ENCODE peak calls at places on chromosome 20, in five cellular contexts. Z is H9, H is mesenchymal stem cell, P is mesendoderm, X is IMR-90. C is an unnamed sample. For H3K4me1, the result is how much of the 10 kb centered on the place peaks cover.

GRCh38 chr20:56222945-56223344 is 25.6 kb upstream of the MC3R start:
- DNase-seq in P (no peak), H (no peak), X (no peak), Z (no peak), C (no peak)

GRCh38 chr20:13844296-13844695 is 59.5 kb downstream of the NDUFAF5 start:
- DNase-seq in P (no peak), H (no peak), Z (no peak), X (no peak), C (no peak)

GRCh38 chr20:23141016-23141415 is 54.9 kb upstream of the CD93 start:
- DNase-seq in P (no peak), H (no peak), Z (no peak), X (no peak), C (no peak)

GRCh38 chr20:56515657-56516381 is 8.7 kb upstream of the FAM209A start:
- DNase-seq in P (no peak), H (peak), X (peak), Z (no peak), C (no peak)

GRCh38 chr20:5402903-5403531 is 86.3 kb upstream of the PROKR2 start:
- DNase-seq in X (peak), H (peak), Z (peak), P (peak), C (no peak)

GRCh38 chr20:53691060-53691810 is 97.6 kb upstream of the ZNF217 start:
- DNase-seq in X (peak), P (no peak), H (no peak), Z (no peak), C (no peak)

GRCh38 chr20:53556267-53556897 is 37.3 kb downstream of the ZNF217 start:
- DNase-seq in P (no peak), H (no peak), X (no peak), Z (no peak), C (no peak)

GRCh38 chr20:38878798-38879197 is 47.4 kb upstream of the FAM83D start:
- DNase-seq in H (peak), Z (peak), X (peak), P (peak), C (no peak)

GRCh38 chr20:59185809-59186208 is 22.2 kb downstream of the ZNF831 start:
- DNase-seq in Z (no peak), H (no peak), X (no peak), P (no peak), C (no peak)

GRCh38 chr20:57308451-57309410 is 20.9 kb upstream of the SPO11 start:
- DNase-seq in X (no peak), H (no peak), Z (no peak), P (no peak), C (no peak)

GRCh38 chr20:17627101-17627950 is 54.7 kb downstream of the RRBP1 start:
- DNase-seq in X (no peak), H (no peak), P (no peak), Z (no peak), C (no peak)

GRCh38 chr20:51346686-51347485 is 195.6 kb downstream of the NFATC2 start:
- DNase-seq in P (no peak), X (peak), H (peak), Z (no peak), C (no peak)

GRCh38 chr20:45427236-45428149 is 11.6 kb downstream of the PIGT start:
- DNase-seq in H (no peak), P (no peak), Z (no peak), X (no peak), C (no peak)

GRCh38 chr20:11542645-11543044 is 375.0 kb upstream of the BTBD3 start:
- DNase-seq in X (no peak), H (no peak), P (no peak), Z (no peak), C (no peak)
- H3K4me1 ChIP-seq in X (under half), H (under half), P (under half), Z (under half), C (under half)

GRCh38 chr20:14986656-14987055 is 649.2 kb upstream of the FLRT3 start:
- DNase-seq in H (no peak), Z (no peak), P (no peak), X (no peak), C (no peak)
- H3K4ac ChIP-seq in H (no peak), Z (no peak), P (no peak), X (no peak), C (no peak)

DNA sequence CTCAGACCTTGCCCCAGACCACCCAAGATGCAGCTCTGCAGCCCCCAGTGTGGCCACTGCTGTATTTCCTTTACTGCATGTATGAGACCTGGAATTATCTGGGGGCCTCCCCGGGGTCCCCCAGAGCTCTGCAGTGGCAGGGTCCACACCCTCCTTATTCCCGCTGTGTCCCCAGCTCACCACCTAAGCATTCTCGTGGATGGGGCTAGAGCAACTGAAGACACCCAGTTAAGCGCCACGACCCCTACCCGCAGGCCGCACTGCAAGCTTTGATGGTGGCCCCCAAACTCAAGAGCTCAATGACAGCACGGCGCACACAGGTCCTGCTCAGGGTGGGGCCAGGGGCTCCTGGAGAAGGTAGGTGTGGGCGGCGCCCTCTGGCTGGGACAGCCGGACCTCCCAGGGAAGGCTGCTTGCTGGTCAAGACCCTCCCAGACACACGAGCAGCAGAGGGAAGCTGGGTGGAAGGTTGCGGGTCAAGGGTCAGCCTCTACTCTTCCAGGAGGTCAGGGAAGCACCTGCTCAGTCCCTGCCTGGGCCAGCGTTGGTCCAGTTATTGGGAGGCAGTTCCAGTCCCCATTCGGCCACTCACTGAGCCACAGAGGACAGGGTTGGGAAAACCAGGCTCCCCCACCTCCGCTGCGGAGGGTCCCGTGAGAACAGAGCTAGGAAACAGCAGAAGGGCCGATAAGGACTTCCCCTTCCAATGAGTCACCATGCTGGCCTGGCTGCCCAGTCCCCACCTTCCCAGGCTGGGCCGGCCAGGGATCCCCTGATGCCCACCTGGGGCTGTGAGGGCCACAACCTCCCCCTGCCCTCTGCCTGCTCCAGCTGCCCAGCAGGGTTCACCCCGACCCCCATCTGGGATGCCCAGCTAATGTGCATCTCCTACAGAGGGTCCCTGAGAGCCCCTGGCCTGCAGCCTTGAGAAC is 2.9 kb downstream of the LAMA5 start:
- DNase-seq in H (peak), X (no peak), Z (peak), P (no peak), C (peak)
- H3K4me1 ChIP-seq in H (half or more), X (under half), Z (under half), P (under half), C (under half)

DNA sequence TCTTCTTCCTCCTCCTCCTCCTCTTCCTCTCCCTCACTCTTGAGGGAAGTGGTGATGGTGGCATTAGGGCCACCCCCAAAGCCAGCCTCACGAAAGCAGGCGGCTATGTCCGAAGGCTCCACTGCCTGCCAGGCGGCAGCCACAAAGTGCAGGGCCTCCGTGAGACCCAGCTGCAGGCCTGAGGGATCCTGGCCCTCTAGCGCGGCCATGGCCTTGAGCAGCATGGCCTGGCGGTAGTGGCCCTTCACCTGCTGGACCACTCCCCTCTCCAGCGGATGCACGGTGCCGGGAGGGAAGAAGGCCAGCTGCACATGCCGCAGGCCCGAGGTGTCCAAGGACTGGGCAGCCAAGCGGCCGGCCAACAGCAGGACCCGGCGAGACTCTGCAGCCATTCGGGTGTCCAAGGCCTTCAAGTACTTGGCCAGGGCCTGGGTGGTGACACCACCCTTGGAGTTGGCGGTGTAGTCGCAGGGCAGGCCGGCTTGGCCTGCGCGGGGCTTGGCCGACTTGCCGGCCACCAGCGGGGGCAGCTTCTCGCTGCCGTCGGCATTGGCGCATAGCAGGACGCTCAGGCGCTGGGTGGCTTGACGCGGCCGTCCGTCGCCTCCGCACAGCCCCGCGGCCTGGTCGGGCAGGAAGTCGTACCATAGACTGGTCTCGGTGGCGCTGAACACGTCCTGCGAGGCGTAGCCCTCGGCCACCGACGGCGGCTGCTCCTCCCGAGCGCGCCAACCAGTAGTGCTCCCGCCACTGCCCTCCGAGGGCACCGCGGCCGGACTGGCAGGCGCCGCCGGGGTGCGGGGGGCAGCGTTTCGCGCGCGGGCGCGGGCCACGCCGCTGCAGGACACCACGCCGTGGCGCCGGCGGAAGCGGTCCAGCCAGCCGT is 1.1 kb downstream of the CENPB start:
- DNase-seq in X (no peak), Z (no peak), H (peak), P (no peak), C (no peak)
- H3K4ac ChIP-seq in X (peak), Z (no peak), H (peak), P (no peak), C (peak)

GRCh38 chr20:8209061-8209460 is 77.0 kb downstream of the PLCB1 start:
- DNase-seq in Z (no peak), P (no peak), X (no peak), H (peak), C (no peak)
- H3K4me1 ChIP-seq in Z (under half), P (under half), X (under half), H (under half), C (under half)

GRCh38 chr20:36496707-36497669 is 44.3 kb upstream of the MYL9 start:
- DNase-seq in P (no peak), X (no peak), Z (no peak), H (no peak), C (no peak)

GRCh38 chr20:36493801-36494114 is 47.6 kb upstream of the MYL9 start:
- DNase-seq in Z (no peak), H (no peak), X (peak), P (no peak), C (no peak)

GRCh38 chr20:36490191-36490590 is 51.1 kb upstream of the MYL9 start:
- DNase-seq in X (no peak), H (no peak), P (no peak), Z (no peak), C (no peak)

GRCh38 chr20:36493013-36493800 is 48.1 kb upstream of the MYL9 start:
- DNase-seq in P (peak), X (no peak), Z (peak), H (no peak), C (peak)

DNA sequence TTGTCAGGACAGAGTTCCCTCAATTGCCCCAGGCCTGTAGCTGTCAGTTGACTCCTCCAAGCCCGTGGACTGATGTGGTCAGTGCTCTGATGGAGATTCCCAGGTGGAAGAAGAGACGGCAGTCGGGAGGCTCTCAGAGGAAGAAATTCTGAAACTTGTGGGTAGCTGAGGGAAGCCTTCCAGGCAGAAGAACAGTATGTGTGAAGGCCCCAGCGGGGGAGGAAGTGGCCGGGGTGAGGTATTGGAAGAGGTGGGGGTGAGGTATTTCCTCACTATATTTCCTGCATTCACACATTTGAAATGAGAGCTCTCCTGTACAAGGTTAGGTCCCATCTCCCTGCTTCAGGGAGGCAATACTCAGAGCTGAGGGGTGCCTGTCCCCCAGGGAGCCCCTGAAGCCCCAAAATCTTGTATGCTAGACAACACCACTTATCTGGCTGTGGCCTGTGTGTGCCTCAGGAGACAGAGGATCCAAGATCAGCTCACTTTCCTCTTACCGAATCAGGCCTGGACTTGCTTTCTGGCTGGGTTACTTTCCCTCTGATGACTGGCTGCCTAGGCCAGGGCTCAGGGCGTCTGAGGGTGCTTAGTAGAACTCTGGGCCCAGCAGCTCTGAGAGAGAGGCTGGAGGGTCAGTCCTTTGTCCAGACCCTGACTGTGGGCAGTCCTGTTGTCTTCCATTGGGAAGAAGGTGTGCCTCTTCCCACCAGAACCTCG is 49.3 kb upstream of the MYL9 start:
- DNase-seq in P (peak), Z (no peak), H (no peak), X (no peak), C (no peak)
- H3K4ac ChIP-seq in P (no peak), Z (no peak), H (no peak), X (no peak), C (no peak)

DNA sequence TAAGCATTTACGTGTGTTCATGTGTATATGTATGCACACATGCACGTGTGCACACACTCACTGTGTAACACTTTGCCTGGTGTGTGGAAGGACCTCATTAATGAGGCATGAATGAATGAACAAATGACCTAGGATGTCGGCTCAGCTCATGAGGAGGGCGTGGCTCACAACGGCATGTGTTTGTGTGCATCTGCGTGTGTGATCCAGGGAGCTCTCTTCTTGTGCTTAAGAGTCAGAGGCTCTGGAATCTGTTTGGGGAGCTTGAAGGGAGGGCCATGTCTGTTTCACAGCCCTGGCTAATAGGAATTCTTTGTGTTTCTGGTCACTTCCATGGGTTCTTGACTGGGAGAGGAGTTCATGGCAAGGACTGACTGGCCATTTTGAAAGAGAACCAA is 32.7 kb downstream of the TOX2 start:
- DNase-seq in P (no peak), Z (no peak), X (no peak), H (peak), C (no peak)
- H3K4me1 ChIP-seq in P (under half), Z (under half), X (under half), H (under half), C (under half)

DNA sequence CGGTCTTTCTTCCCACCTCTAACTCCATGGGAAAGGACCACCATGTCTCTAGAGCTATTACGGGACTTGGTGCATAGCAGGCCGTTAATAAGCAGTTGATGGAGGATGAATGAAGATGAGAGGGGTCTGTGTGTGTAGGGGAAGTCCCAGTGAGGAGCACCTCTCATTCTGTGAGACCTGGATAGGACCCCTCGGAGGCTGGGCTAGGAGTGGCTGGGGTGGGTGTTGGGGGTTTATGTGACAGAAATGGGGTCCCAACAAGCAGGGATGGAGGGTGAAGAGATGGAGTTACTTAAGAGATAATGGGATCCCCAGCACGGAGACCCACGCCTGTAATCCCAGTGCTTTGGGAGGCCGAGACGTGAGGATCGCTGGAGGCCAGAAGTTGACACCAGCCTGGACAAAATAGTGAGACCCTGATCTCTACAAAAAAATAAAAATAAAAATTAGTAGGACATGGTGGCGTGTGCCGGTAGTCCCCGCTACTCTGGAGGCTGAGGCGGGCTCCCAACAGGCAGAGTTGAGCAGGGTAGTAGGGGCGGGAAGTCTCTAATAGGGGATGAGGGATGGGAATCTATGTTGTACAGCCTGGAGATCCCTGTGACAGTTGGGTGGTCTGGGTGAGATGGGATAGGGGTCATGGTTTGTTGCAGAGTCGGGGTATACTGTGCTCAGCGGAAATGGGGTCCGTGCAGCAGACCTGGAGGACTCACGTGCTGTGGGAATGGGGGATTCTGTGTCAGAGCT is 677 bp upstream of the ZNF341 start:
- DNase-seq in X (no peak), P (no peak), H (no peak), Z (no peak), C (no peak)
- H3K4ac ChIP-seq in X (peak), P (no peak), H (no peak), Z (no peak), C (peak)

GRCh38 chr20:4116091-4116490 is 100.7 kb upstream of the RNF24 start:
- DNase-seq in Z (no peak), H (no peak), X (no peak), P (no peak), C (no peak)

GRCh38 chr20:4113996-4114603 is 98.7 kb upstream of the RNF24 start:
- DNase-seq in X (no peak), H (no peak), P (peak), Z (no peak), C (no peak)

GRCh38 chr20:4111440-4112411 is 96.4 kb upstream of the RNF24 start:
- DNase-seq in X (no peak), H (no peak), P (peak), Z (no peak), C (no peak)

GRCh38 chr20:4112490-4113420 is 97.4 kb upstream of the RNF24 start:
- DNase-seq in Z (no peak), P (no peak), X (peak), H (no peak), C (no peak)

GRCh38 chr20:4113546-4113945 is 98.2 kb upstream of the RNF24 start:
- DNase-seq in H (no peak), Z (no peak), X (no peak), P (peak), C (no peak)
- H3K4me1 ChIP-seq in H (under half), Z (under half), X (under half), P (under half), C (under half)